ENCODE peak calls at places on chromosomes 12 and 14, in ten cellular contexts. R is RWPE2; E is epithelial cell of proximal tubule; W is uterus; Y is CD8-positive, alpha-beta T cell; Q is heart right ventricle; C is dorsolateral prefrontal cortex; F is AG04449; L is psoas muscle; U is mucosa of descending colon. M is an unnamed sample.
A peak's percentile ranks its signal among the peaks of the same experiment; 100 is the strongest.

GRCh38 chr12:26125451-26126339 is 858 bp upstream of the BHLHE41 start:
- DNase-seq in R (peak; percentile 66), E (no peak), W (peak; percentile 85), Y (no peak), Q (peak; percentile 74), C (peak; percentile 91), F (peak; percentile 24), L (peak; percentile 87), U (peak; percentile 84), M (peak; percentile 63)

GRCh38 chr12:53231859-53232640 is at the start of gene RARG:
- DNase-seq in R (no peak), E (no peak), W (peak; percentile 70), Y (no peak), Q (no peak), C (peak; percentile 69), F (no peak), L (peak; percentile 62), U (peak; percentile 80), M (peak; percentile 61)

GRCh38 chr12:69689638-69690037 is 9.5 kb downstream of the BEST3 start:
- DNase-seq in R (no peak), E (no peak), W (no peak), Y (no peak), Q (no peak), C (no peak), F (no peak), L (no peak), U (no peak), M (no peak)

GRCh38 chr12:8692573-8692972 is 5.2 kb upstream of the RIMKLB start:
- DNase-seq in R (no peak), E (no peak), W (peak; percentile 77), Y (no peak), Q (peak; percentile 60), C (peak; percentile 76), F (no peak), L (no peak), U (peak; percentile 33), M (peak; percentile 85)

GRCh38 chr14:104688755-104689619 is at the start of gene INF2:
- DNase-seq in R (no peak), E (no peak), W (peak; percentile 60), Y (no peak), Q (peak; percentile 60), C (no peak), F (no peak), L (peak; percentile 70), U (peak; percentile 83), M (peak; percentile 42)

GRCh38 chr12:93376436-93377251 is 1.1 kb upstream of the NUDT4 start:
- DNase-seq in R (no peak), E (no peak), W (peak; percentile 26), Y (no peak), Q (peak; percentile 58), C (no peak), F (no peak), L (no peak), U (peak; percentile 51), M (peak; percentile 59)

GRCh38 chr14:99468836-99469592 is 11.6 kb downstream of the SETD3 start:
- DNase-seq in R (no peak), E (no peak), W (no peak), Y (no peak), Q (no peak), C (no peak), F (no peak), L (no peak), U (no peak), M (no peak)

GRCh38 chr14:102805454-102805891 is 28.2 kb downstream of the TRAF3 start:
- DNase-seq in R (no peak), E (no peak), W (no peak), Y (no peak), Q (no peak), C (no peak), F (no peak), L (no peak), U (no peak), M (peak; percentile 23)

GRCh38 chr12:109387425-109388166 is 39.9 kb downstream of the MYO1H start:
- DNase-seq in R (no peak), E (no peak), W (no peak), Y (no peak), Q (no peak), C (no peak), F (no peak), L (no peak), U (peak; percentile 24), M (peak; percentile 53)

GRCh38 chr12:122867701-122868461 is 28.0 kb downstream of the VPS37B start:
- DNase-seq in R (peak; percentile 85), E (no peak), W (no peak), Y (no peak), Q (peak; percentile 73), C (peak; percentile 54), F (no peak), L (peak; percentile 60), U (peak; percentile 77), M (no peak)
- TF ChIP-seq CTCF in R (peak; percentile 47), E (peak; percentile 49), W (no peak), Y (no peak), Q (peak; percentile 17), C (peak; percentile 35), F (peak; percentile 7), L (peak; percentile 42), U (peak; percentile 16), M (no peak)

GRCh38 chr12:122099856-122100255 is 21.3 kb downstream of the MLXIP start:
- DNase-seq in R (no peak), E (no peak), W (no peak), Y (no peak), Q (no peak), C (peak; percentile 21), F (no peak), L (no peak), U (no peak), M (no peak)
- H3K4me3 ChIP-seq in R (no peak overlapping the region), E (no peak overlapping the region), W (no peak overlapping the region), Y (peak overlapping the region; percentile 21), Q (no peak overlapping the region), C (no peak overlapping the region), F (no peak overlapping the region), L (peak overlapping the region; percentile 4), U (no peak overlapping the region), M (no peak overlapping the region)

GRCh38 chr14:67582061-67582460 is 18.0 kb downstream of the PIGH start:
- DNase-seq in R (peak; percentile 31), E (no peak), W (no peak), Y (no peak), Q (no peak), C (no peak), F (no peak), L (no peak), U (no peak), M (no peak)
- TF ChIP-seq CTCF in R (no peak), E (no peak), W (no peak), Y (no peak), Q (no peak), C (no peak), F (no peak), L (no peak), U (no peak), M (no peak)

GRCh38 chr12:80045594-80045993 is 53.7 kb upstream of the OTOGL start:
- DNase-seq in R (no peak), E (peak; percentile 4), W (no peak), Y (no peak), Q (no peak), C (no peak), F (peak; percentile 46), L (no peak), U (no peak), M (peak; percentile 47)

GRCh38 chr12:80041691-80042090 is 57.6 kb upstream of the OTOGL start:
- DNase-seq in R (no peak), E (peak; percentile 19), W (no peak), Y (no peak), Q (no peak), C (no peak), F (no peak), L (no peak), U (no peak), M (peak; percentile 80)

GRCh38 chr12:80040075-80040738 is 59.1 kb upstream of the OTOGL start:
- DNase-seq in R (no peak), E (no peak), W (no peak), Y (no peak), Q (no peak), C (no peak), F (no peak), L (no peak), U (no peak), M (no peak)

GRCh38 chr12:80041071-80041470 is 58.3 kb upstream of the OTOGL start:
- DNase-seq in R (no peak), E (no peak), W (no peak), Y (no peak), Q (no peak), C (no peak), F (no peak), L (no peak), U (no peak), M (no peak)

DNA sequence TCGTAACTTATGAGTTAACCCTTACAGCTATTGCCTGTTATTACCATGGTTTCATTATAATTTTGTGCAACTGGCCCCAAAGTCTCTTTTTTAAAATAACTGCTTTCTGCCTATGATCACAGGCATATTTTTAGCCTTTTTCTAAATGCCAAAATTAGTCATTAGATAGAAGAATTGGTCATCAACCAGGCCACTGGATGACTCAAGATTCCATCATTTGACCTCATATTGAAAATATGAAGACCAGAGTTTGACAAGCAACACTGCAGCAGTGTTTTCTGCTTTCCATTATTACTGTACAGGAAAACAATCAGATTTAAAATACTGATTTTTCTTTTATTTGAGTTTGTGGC is 54.7 kb upstream of the OTOGL start:
- DNase-seq in R (no peak), E (peak; percentile 20), W (no peak), Y (no peak), Q (no peak), C (no peak), F (peak; percentile 58), L (no peak), U (no peak), M (peak; percentile 92)
- H3K4me3 ChIP-seq in R (no peak overlapping the region), E (no peak overlapping the region), W (no peak overlapping the region), Y (no peak overlapping the region), Q (no peak overlapping the region), C (no peak overlapping the region), F (no peak overlapping the region), L (no peak overlapping the region), U (no peak overlapping the region), M (no peak overlapping the region)

GRCh38 chr14:35333797-35334743 is 41.9 kb downstream of the PSMA6 start:
- DNase-seq in R (no peak), E (no peak), W (no peak), Y (no peak), Q (no peak), C (no peak), F (no peak), L (no peak), U (peak; percentile 50), M (no peak)
- TF ChIP-seq CTCF in R (no peak), E (no peak), W (no peak), Y (no peak), Q (no peak), C (no peak), F (no peak), L (no peak), U (no peak), M (no peak)

M was measured in fibroblast of the aortic adventitia.